ENCODE peak calls at places on chromosomes 7 and 10, in six cellular contexts. V is foreskin fibroblast, A is kidney epithelial cell, G is cardiac muscle cell, Z is brain microvascular endothelial cell, B is GM12864. P is an unnamed sample.

GRCh38 chr10:127157506-127158205 is 38.7 kb downstream of the INSYN2A start:
- DNase-seq in V (no peak), A (no peak), Z (peak), G (no peak), B (no peak), P (no peak)

GRCh38 chr7:11753441-11753840 is 78.6 kb downstream of the THSD7A start:
- DNase-seq in B (no peak), V (no peak), Z (no peak), G (no peak), A (no peak), P (no peak)

GRCh38 chr10:11337516-11337915 is 273.9 kb downstream of the USP6NL start:
- DNase-seq in V (no peak), Z (no peak), B (no peak), G (no peak), A (no peak), P (peak)

GRCh38 chr10:77667426-77668324 is 30.1 kb upstream of the KCNMA1 start:
- DNase-seq in B (no peak), V (no peak), A (no peak), Z (no peak), G (no peak), P (no peak)

GRCh38 chr7:26853788-26854393 is 10.5 kb downstream of the SKAP2 start:
- DNase-seq in A (no peak), V (peak), Z (no peak), G (peak), B (no peak), P (no peak)

GRCh38 chr10:15640536-15641085 is 79.1 kb downstream of the ITGA8 start:
- DNase-seq in G (no peak), A (no peak), B (no peak), Z (no peak), V (no peak), P (no peak)

GRCh38 chr7:29639887-29640600 is 76.4 kb downstream of the PRR15 start:
- DNase-seq in V (no peak), A (no peak), Z (no peak), G (no peak), B (no peak), P (no peak)

GRCh38 chr10:125038637-125039036 is 96.7 kb downstream of the ZRANB1 start:
- DNase-seq in V (no peak), A (no peak), G (peak), Z (no peak), B (no peak), P (no peak)

GRCh38 chr7:150721970-150722373 is 5.6 kb downstream of the GIMAP1 start:
- DNase-seq in B (no peak), Z (no peak), V (no peak), A (no peak), G (no peak), P (no peak)

GRCh38 chr10:48453451-48454301 is 147.2 kb downstream of the MAPK8 start:
- DNase-seq in A (no peak), B (no peak), Z (no peak), V (no peak), G (no peak), P (peak)

GRCh38 chr7:24255139-24255538 is 28.9 kb upstream of the NPY start:
- DNase-seq in G (no peak), V (no peak), A (no peak), Z (no peak), B (no peak), P (no peak)

GRCh38 chr7:33334349-33334748 is 205.0 kb downstream of the BBS9 start:
- DNase-seq in Z (peak), B (no peak), A (no peak), G (peak), V (peak), P (no peak)

GRCh38 chr7:25347360-25347759 is 119.1 kb upstream of the NPVF start:
- DNase-seq in V (no peak), A (no peak), B (no peak), Z (no peak), G (no peak), P (no peak)

GRCh38 chr10:21292763-21293517 is 232.5 kb downstream of the SKIDA1 start:
- DNase-seq in Z (peak), B (no peak), G (peak), A (peak), V (peak), P (no peak)

GRCh38 chr10:121041906-121042305 is 190.7 kb downstream of the WDR11 start:
- DNase-seq in A (no peak), B (no peak), G (no peak), V (no peak), Z (no peak), P (no peak)

GRCh38 chr7:66363655-66364054 is 158.5 kb downstream of the TPST1 start:
- DNase-seq in B (no peak), G (no peak), A (no peak), V (no peak), Z (no peak), P (no peak)

GRCh38 chr10:119042169-119042568 is 12.7 kb downstream of the NANOS1 start:
- DNase-seq in Z (no peak), G (no peak), V (no peak), B (no peak), A (no peak), P (no peak)

GRCh38 chr10:119039161-119039560 is 9.6 kb downstream of the NANOS1 start:
- DNase-seq in B (no peak), G (no peak), V (no peak), A (no peak), Z (no peak), P (no peak)

GRCh38 chr10:119045561-119045960 is 16.0 kb downstream of the NANOS1 start:
- DNase-seq in V (no peak), Z (no peak), B (no peak), A (no peak), G (no peak), P (no peak)

DNA sequence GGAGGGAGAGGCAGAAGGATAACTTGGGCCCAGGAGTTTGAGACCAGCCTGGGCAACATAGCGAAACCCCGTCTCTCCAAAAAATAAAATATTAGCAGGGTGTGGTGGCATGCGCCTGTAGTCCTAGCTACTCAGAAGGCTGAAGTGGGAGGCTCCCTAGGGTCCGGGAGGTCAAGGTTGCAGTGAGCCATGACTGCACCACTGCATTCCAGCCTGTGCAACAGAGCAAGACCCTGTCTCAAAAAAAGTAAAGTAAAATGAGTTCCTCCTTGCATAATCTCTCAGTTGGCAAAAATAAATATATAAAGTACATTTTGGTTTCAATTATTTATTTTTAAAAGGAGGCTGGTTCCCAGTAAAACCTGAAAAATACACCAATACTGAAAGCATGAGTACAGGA is 11.8 kb downstream of the NANOS1 start:
- DNase-seq in G (no peak), A (no peak), Z (no peak), B (no peak), V (no peak), P (no peak)
- TF ChIP-seq CTCF in G (no peak), A (no peak), Z (no peak), B (no peak), V (no peak), P (no peak)

GRCh38 chr7:79502151-79502550 is 48.7 kb upstream of the MAGI2 start:
- DNase-seq in Z (no peak), A (no peak), G (no peak), B (no peak), V (no peak), P (no peak)
- TF ChIP-seq CTCF in Z (peak), A (peak), G (peak), B (no peak), V (no peak), P (no peak)

GRCh38 chr7:85021090-85021704 is 165.7 kb downstream of the SEMA3D start:
- DNase-seq in V (no peak), Z (no peak), G (peak), B (no peak), A (no peak), P (no peak)
- TF ChIP-seq CTCF in V (peak), Z (peak), G (peak), B (no peak), A (peak), P (no peak)

DNA sequence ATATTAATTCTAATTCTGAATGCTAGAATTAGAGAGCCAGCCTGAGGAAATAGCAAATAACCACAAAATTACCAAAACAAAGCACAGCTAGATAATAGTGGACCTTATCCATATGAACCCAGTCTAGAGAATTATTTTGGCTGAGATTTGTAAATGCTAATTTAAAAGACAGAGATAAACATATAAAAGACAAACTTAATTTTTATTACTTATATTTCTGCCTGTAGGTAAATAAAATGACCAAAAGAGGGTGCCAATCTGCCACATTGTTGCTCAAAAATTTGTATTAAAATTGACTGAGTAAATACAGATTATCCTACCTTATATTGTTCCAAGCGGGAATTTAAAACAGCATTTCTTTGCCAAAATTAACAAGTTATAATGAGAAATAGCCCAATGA is 20.2 kb downstream of the RTKN2 start:
- DNase-seq in A (no peak), B (no peak), G (no peak), V (no peak), Z (no peak), P (no peak)
- TF ChIP-seq CTCF in A (peak), B (no peak), G (peak), V (peak), Z (peak), P (no peak)

DNA sequence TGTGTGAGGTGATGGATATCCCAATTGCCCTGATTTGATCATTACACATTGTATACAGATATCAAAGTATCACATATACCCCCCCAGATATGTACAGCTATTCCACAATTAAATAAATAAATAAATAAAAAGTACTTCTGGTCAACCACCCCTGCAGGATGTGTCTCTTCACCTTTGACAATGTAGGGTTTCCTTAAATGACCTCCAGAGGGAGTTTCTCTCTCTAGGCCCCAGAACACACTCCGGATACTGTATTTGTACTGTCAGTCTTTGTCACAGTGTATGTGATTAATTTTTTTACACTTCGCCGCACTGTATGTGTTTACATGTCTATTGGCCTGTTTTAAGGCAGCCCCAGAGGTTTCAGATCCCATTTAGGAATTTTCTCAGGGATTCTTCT is 123.6 kb downstream of the ADCYAP1R1 start:
- DNase-seq in A (no peak), G (no peak), Z (no peak), V (no peak), B (no peak), P (no peak)
- TF ChIP-seq CTCF in A (peak), G (no peak), Z (peak), V (no peak), B (peak), P (no peak)

GRCh38 chr7:7182156-7183060 is at the start of gene C1GALT1:
- DNase-seq in V (peak), Z (peak), G (peak), B (peak), A (peak), P (peak)
- TF ChIP-seq CTCF in V (peak), Z (peak), G (peak), B (peak), A (peak), P (peak)

P was measured in GM10248.